ENCODE peak calls at places on chromosomes 16 and 17, in four cellular contexts. F is AG04449, Z is fibroblast of pulmonary artery, I is GM12864. U is an unnamed sample.

GRCh38 chr17:79562117-79562805 is 48.6 kb downstream of the RBFOX3 start:
- DNase-seq in F (no peak), Z (no peak), I (no peak), U (no peak)

GRCh38 chr16:14020141-14020540 is 51.0 kb upstream of the MRTFB start:
- DNase-seq in F (no peak), Z (no peak), I (no peak), U (no peak)

GRCh38 chr16:9597967-9598730 is 506.7 kb downstream of the HAPSTR1 start:
- DNase-seq in F (no peak), Z (no peak), I (no peak), U (no peak)

GRCh38 chr17:82213251-82214011 is 789 bp upstream of the CCDC57 start:
- DNase-seq in F (peak), Z (peak), I (no peak), U (no peak)

GRCh38 chr17:15490634-15491261 is 23.3 kb upstream of the CDRT4 start:
- DNase-seq in F (no peak), Z (peak), I (no peak), U (no peak)

GRCh38 chr16:16797239-16797638 is 418.3 kb downstream of the NPIPA7 start:
- DNase-seq in F (no peak), Z (no peak), I (no peak), U (no peak)

GRCh38 chr16:17377360-17378324 is 93.1 kb downstream of the XYLT1 start:
- DNase-seq in F (no peak), Z (no peak), I (peak), U (no peak)

GRCh38 chr17:4968166-4968915 is 724 bp upstream of the SPAG7 start:
- DNase-seq in F (no peak), Z (no peak), I (no peak), U (no peak)

GRCh38 chr16:14530046-14530445 is 100.0 kb downstream of the PARN start:
- DNase-seq in F (no peak), Z (no peak), I (no peak), U (no peak)

GRCh38 chr16:68784226-68784625 is 47.1 kb downstream of the CDH1 start:
- DNase-seq in F (no peak), Z (no peak), I (no peak), U (no peak)

GRCh38 chr16:4904108-4904941 is 32.6 kb downstream of the PPL start:
- DNase-seq in F (no peak), Z (no peak), I (no peak), U (no peak)

GRCh38 chr17:64178011-64178825 is 48.3 kb upstream of the ERN1 start:
- DNase-seq in F (no peak), Z (no peak), I (no peak), U (no peak)

GRCh38 chr17:48728232-48729231 is at the start of gene HOXB13:
- DNase-seq in F (no peak), Z (peak), I (no peak), U (no peak)

GRCh38 chr16:4501071-4501478 is 24.9 kb downstream of the HMOX2 start:
- DNase-seq in F (no peak), Z (peak), I (no peak), U (no peak)

GRCh38 chr17:16969931-16970906 is 1.7 kb downstream of the TNFRSF13B start:
- DNase-seq in F (no peak), Z (no peak), I (peak), U (no peak)
- TF ChIP-seq CTCF in F (no peak), Z (no peak), I (no peak), U (no peak)

DNA sequence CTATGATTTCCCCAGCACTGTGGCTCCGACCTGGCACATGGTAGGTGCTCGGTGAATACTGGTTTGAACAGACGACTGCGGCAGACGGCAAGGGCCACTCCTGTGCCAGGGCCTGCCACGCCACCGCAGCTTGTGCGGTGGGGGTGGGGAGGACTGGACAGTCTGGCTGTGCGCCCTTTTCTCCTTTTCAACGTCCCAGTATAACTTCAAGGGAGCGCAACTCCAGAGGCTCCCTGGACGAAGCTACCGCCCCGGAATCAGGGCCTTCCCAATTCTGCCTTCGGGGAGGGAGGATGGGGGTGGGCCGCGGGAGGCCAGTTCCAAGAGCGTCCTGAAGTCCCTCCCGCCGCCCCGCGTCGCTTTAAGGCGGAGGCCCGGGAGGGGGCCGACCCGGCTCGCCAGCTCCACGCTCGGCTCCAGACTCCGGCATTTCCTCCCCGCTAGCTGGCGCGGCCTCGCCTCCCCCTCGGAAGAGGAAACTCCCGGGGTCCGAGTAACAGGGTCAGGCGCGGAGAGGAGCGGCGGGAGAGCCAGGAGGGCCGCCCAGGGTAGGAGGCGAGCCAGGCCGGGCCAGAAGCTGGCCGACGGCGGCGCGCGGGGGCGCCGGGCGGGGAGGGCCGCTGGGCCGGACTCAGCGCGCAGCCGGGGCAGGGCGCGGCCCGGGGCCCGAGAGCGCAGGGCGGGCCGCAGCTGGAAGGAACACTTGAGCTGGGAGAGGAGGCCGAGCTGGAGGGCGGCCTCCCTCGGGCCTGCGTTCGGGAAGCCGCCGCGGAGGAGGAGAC is at the start of gene ITPRIPL2:
- DNase-seq in F (no peak), Z (peak), I (no peak), U (peak)
- TF ChIP-seq CTCF in F (no peak), Z (no peak), I (no peak), U (no peak)

GRCh38 chr16:84557504-84557903 is 53.0 kb upstream of the MEAK7 start:
- DNase-seq in F (no peak), Z (no peak), I (no peak), U (no peak)

GRCh38 chr16:84553873-84554399 is 49.5 kb upstream of the MEAK7 start:
- DNase-seq in F (no peak), Z (no peak), I (no peak), U (no peak)

GRCh38 chr16:84554627-84555328 is 50.3 kb upstream of the MEAK7 start:
- DNase-seq in F (no peak), Z (no peak), I (no peak), U (no peak)

GRCh38 chr16:84557059-84557458 is 52.6 kb upstream of the MEAK7 start:
- DNase-seq in F (no peak), Z (no peak), I (no peak), U (no peak)

DNA sequence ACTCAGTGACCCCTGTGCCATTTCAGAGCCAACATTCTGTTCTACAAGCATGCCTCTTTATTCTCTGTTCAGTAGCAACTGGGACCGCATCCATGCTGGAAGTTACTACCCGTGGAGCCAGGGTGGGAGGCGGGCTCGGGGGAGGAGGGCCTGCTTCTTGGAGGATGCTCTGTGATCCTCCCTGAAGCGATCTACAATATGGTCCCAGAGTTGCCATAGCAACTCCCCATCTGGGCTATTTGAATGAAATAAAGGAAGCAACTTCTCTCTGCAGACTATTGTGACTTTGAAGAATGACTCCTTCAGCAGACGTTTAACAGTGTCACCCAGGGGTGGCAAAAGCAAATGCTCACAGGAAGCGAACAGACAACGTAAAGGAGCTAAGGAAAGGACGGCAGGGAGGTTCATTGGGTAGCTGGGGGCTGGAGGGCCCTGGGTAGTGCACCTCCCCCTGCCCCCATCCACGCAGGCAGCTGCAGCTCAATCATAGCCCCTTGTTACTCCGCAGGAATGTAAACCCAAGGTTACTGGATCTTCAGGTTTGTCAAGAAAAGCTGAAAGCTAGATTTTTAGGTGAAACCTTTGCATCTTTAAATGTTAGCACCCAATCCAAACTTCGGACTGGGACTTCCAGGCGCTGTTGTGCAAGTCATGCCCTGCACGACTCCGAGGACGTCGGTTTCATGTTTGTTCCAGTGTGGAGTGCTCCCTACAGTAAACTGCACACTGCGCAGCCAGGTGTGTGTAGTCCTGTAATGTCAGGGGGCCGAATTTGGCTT is 51.1 kb upstream of the MEAK7 start:
- DNase-seq in F (no peak), Z (no peak), I (no peak), U (no peak)
- TF ChIP-seq CTCF in F (no peak), Z (no peak), I (no peak), U (no peak)

DNA sequence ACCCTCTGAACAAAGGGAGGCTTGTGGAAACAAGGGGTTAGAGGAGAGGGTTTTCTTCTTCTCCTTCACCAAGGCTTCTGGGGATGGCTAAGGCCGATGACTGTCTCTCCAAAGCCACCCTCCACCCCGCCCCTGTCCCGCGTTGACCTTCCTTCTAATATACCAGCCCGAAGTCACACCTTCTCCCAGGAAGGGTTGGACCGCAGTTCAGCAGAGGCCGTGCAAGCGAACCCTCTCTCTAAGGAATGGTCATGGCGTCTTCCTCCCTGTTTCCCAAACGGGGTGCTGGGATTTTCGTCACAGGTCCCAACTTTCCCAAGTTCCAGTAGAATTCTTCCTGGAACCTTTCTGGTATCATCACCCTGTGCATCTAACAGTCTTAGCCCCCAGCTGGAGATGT is 49.4 kb downstream of the FZD2 start:
- DNase-seq in F (no peak), Z (no peak), I (no peak), U (no peak)
- TF ChIP-seq CTCF in F (no peak), Z (no peak), I (no peak), U (no peak)

DNA sequence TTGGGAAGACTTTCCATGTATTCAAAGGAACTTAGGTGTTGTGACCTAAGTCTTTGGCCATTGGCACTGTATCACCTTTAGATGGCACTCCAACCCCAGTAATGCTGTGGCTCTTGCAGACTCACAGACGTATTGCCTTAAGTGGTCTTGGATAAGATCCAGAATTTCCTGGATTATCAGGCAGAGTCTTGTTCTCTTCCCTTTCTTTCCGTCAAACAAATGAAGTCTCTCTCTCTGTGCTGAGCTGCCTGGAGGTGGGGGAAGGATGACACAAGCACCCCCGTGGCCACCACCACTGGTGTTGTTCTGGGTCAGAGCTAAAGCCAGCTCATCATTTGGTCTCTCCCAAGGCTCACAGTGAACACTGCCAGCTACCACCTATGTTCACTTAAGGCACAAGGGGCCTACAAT is 789.9 kb upstream of the KIF2B start:
- DNase-seq in F (no peak), Z (peak), I (no peak), U (no peak)
- TF ChIP-seq CTCF in F (no peak), Z (peak), I (no peak), U (no peak)

U was measured in activated B cell treated with CpG ODN at 0.5 μM for 24 hours.